ENCODE peak calls at places on chromosomes 11 and 22, in five cellular contexts. One of them, this sample, is unnamed.

GRCh38 chr11:111808063-111808588 is 41.9 kb upstream of the PPP2R1B start:
- DNase-seq in Calu3: no peak
- DNase-seq in cardiac fibroblast: no peak
- DNase-seq in fibroblast of villous mesenchyme: no peak
- DNase-seq in activated T-cell treated with anti-CD3 and anti-CD28 coated beads, Interleukin-2, amount 50 U/mL, for 24 hours: no peak
- DNase-seq in this sample: no peak

GRCh38 chr11:73461335-73461840 is 85.2 kb downstream of the RELT start:
- DNase-seq in activated T-cell treated with anti-CD3 and anti-CD28 coated beads, Interleukin-2, amount 50 U/mL, for 24 hours: no peak
- DNase-seq in cardiac fibroblast: peak; percentile 24
- DNase-seq in fibroblast of villous mesenchyme: no peak
- DNase-seq in Calu3: no peak
- DNase-seq in this sample: no peak

GRCh38 chr11:103929168-103929903 is 107.1 kb upstream of the DDI1 start:
- DNase-seq in fibroblast of villous mesenchyme: no peak
- DNase-seq in activated T-cell treated with anti-CD3 and anti-CD28 coated beads, Interleukin-2, amount 50 U/mL, for 24 hours: no peak
- DNase-seq in cardiac fibroblast: no peak
- DNase-seq in Calu3: no peak
- DNase-seq in this sample: no peak

GRCh38 chr11:8384199-8384821 is 120.6 kb upstream of the LMO1 start:
- DNase-seq in cardiac fibroblast: peak; percentile 51
- DNase-seq in activated T-cell treated with anti-CD3 and anti-CD28 coated beads, Interleukin-2, amount 50 U/mL, for 24 hours: no peak
- DNase-seq in fibroblast of villous mesenchyme: peak; percentile 83
- DNase-seq in Calu3: no peak
- DNase-seq in this sample: no peak

GRCh38 chr11:96204721-96205459 is 138.1 kb downstream of the MAML2 start:
- DNase-seq in activated T-cell treated with anti-CD3 and anti-CD28 coated beads, Interleukin-2, amount 50 U/mL, for 24 hours: no peak
- DNase-seq in Calu3: no peak
- DNase-seq in cardiac fibroblast: no peak
- DNase-seq in fibroblast of villous mesenchyme: no peak
- DNase-seq in this sample: no peak

GRCh38 chr11:123770712-123771111 is 16.4 kb upstream of the OR6X1 start:
- DNase-seq in cardiac fibroblast: no peak
- DNase-seq in Calu3: no peak
- DNase-seq in fibroblast of villous mesenchyme: no peak
- DNase-seq in activated T-cell treated with anti-CD3 and anti-CD28 coated beads, Interleukin-2, amount 50 U/mL, for 24 hours: no peak
- DNase-seq in this sample: no peak

GRCh38 chr22:48153726-48154125 is 1391.3 kb downstream of the TBC1D22A start:
- DNase-seq in Calu3: no peak
- DNase-seq in cardiac fibroblast: no peak
- DNase-seq in fibroblast of villous mesenchyme: no peak
- DNase-seq in activated T-cell treated with anti-CD3 and anti-CD28 coated beads, Interleukin-2, amount 50 U/mL, for 24 hours: no peak
- DNase-seq in this sample: no peak

GRCh38 chr22:49308300-49308699 is 519.4 kb downstream of the BRD1 start:
- DNase-seq in fibroblast of villous mesenchyme: no peak
- DNase-seq in cardiac fibroblast: no peak
- DNase-seq in Calu3: no peak
- DNase-seq in activated T-cell treated with anti-CD3 and anti-CD28 coated beads, Interleukin-2, amount 50 U/mL, for 24 hours: no peak
- DNase-seq in this sample: peak; percentile 17

GRCh38 chr11:33262016-33262638 is 4.9 kb downstream of the HIPK3 start:
- DNase-seq in cardiac fibroblast: peak; percentile 36
- DNase-seq in Calu3: no peak
- DNase-seq in fibroblast of villous mesenchyme: no peak
- DNase-seq in activated T-cell treated with anti-CD3 and anti-CD28 coated beads, Interleukin-2, amount 50 U/mL, for 24 hours: no peak
- DNase-seq in this sample: no peak

GRCh38 chr11:18608373-18608772 is 8.8 kb downstream of the MISFA start:
- DNase-seq in cardiac fibroblast: no peak
- DNase-seq in Calu3: no peak
- DNase-seq in fibroblast of villous mesenchyme: no peak
- DNase-seq in activated T-cell treated with anti-CD3 and anti-CD28 coated beads, Interleukin-2, amount 50 U/mL, for 24 hours: no peak
- DNase-seq in this sample: no peak

GRCh38 chr11:8262552-8263108 is 1.0 kb downstream of the LMO1 start:
- DNase-seq in fibroblast of villous mesenchyme: peak; percentile 45
- DNase-seq in cardiac fibroblast: peak; percentile 34
- DNase-seq in activated T-cell treated with anti-CD3 and anti-CD28 coated beads, Interleukin-2, amount 50 U/mL, for 24 hours: peak; percentile 51
- DNase-seq in Calu3: peak; percentile 24
- DNase-seq in this sample: peak; percentile 55

GRCh38 chr11:116640641-116641402 is 132.0 kb downstream of the BUD13 start:
- DNase-seq in activated T-cell treated with anti-CD3 and anti-CD28 coated beads, Interleukin-2, amount 50 U/mL, for 24 hours: no peak
- DNase-seq in fibroblast of villous mesenchyme: no peak
- DNase-seq in Calu3: no peak
- DNase-seq in cardiac fibroblast: no peak
- DNase-seq in this sample: no peak

GRCh38 chr11:46248270-46249102 is 29.0 kb upstream of the CREB3L1 start:
- DNase-seq in Calu3: no peak
- DNase-seq in activated T-cell treated with anti-CD3 and anti-CD28 coated beads, Interleukin-2, amount 50 U/mL, for 24 hours: no peak
- DNase-seq in fibroblast of villous mesenchyme: peak; percentile 95
- DNase-seq in cardiac fibroblast: peak; percentile 98
- DNase-seq in this sample: no peak

GRCh38 chr11:104668797-104669463 is 229.3 kb downstream of the CASP12 start:
- DNase-seq in fibroblast of villous mesenchyme: peak; percentile 92
- DNase-seq in activated T-cell treated with anti-CD3 and anti-CD28 coated beads, Interleukin-2, amount 50 U/mL, for 24 hours: no peak
- DNase-seq in cardiac fibroblast: peak; percentile 90
- DNase-seq in Calu3: no peak
- DNase-seq in this sample: no peak

GRCh38 chr22:49272546-49273125 is 555.0 kb downstream of the BRD1 start:
- DNase-seq in fibroblast of villous mesenchyme: no peak
- DNase-seq in activated T-cell treated with anti-CD3 and anti-CD28 coated beads, Interleukin-2, amount 50 U/mL, for 24 hours: no peak
- DNase-seq in Calu3: no peak
- DNase-seq in cardiac fibroblast: no peak
- DNase-seq in this sample: no peak

GRCh38 chr11:27427183-27427980 is 45.2 kb downstream of the LGR4 start:
- DNase-seq in Calu3: no peak
- DNase-seq in cardiac fibroblast: peak; percentile 66
- DNase-seq in fibroblast of villous mesenchyme: no peak
- DNase-seq in activated T-cell treated with anti-CD3 and anti-CD28 coated beads, Interleukin-2, amount 50 U/mL, for 24 hours: no peak
- DNase-seq in this sample: no peak

GRCh38 chr22:45757068-45757467 is 85.4 kb downstream of the ATXN10 start:
- DNase-seq in fibroblast of villous mesenchyme: peak; percentile 56
- DNase-seq in activated T-cell treated with anti-CD3 and anti-CD28 coated beads, Interleukin-2, amount 50 U/mL, for 24 hours: no peak
- DNase-seq in cardiac fibroblast: no peak
- DNase-seq in Calu3: no peak
- DNase-seq in this sample: no peak

GRCh38 chr11:58616594-58616993 is 5.9 kb upstream of the CNTF start:
- DNase-seq in activated T-cell treated with anti-CD3 and anti-CD28 coated beads, Interleukin-2, amount 50 U/mL, for 24 hours: no peak
- DNase-seq in Calu3: no peak
- DNase-seq in cardiac fibroblast: peak; percentile 93
- DNase-seq in fibroblast of villous mesenchyme: peak; percentile 97
- DNase-seq in this sample: no peak

GRCh38 chr11:88555018-88555828 is 217.7 kb upstream of the CTSC start:
- DNase-seq in fibroblast of villous mesenchyme: peak; percentile 97
- DNase-seq in Calu3: peak; percentile 32
- DNase-seq in cardiac fibroblast: peak; percentile 99
- DNase-seq in activated T-cell treated with anti-CD3 and anti-CD28 coated beads, Interleukin-2, amount 50 U/mL, for 24 hours: no peak
- DNase-seq in this sample: no peak

GRCh38 chr11:64304032-64304315 is 1.4 kb upstream of the ESRRA start:
- DNase-seq in cardiac fibroblast: no peak
- DNase-seq in Calu3: no peak
- DNase-seq in activated T-cell treated with anti-CD3 and anti-CD28 coated beads, Interleukin-2, amount 50 U/mL, for 24 hours: no peak
- DNase-seq in fibroblast of villous mesenchyme: no peak
- DNase-seq in this sample: no peak

GRCh38 chr11:2579315-2580060 is 120.3 kb downstream of the KCNQ1OT1 start:
- DNase-seq in cardiac fibroblast: no peak
- DNase-seq in Calu3: no peak
- DNase-seq in fibroblast of villous mesenchyme: no peak
- DNase-seq in activated T-cell treated with anti-CD3 and anti-CD28 coated beads, Interleukin-2, amount 50 U/mL, for 24 hours: peak; percentile 18
- DNase-seq in this sample: peak; percentile 45

GRCh38 chr11:62850911-62851806 is 11.8 kb upstream of the WDR74 start:
- DNase-seq in fibroblast of villous mesenchyme: no peak
- DNase-seq in Calu3: no peak
- DNase-seq in cardiac fibroblast: no peak
- DNase-seq in activated T-cell treated with anti-CD3 and anti-CD28 coated beads, Interleukin-2, amount 50 U/mL, for 24 hours: peak; percentile 71
- DNase-seq in this sample: no peak

GRCh38 chr22:23939017-23939357 is 22.0 kb downstream of the GSTT2B start:
- DNase-seq in Calu3: no peak
- DNase-seq in cardiac fibroblast: no peak
- DNase-seq in activated T-cell treated with anti-CD3 and anti-CD28 coated beads, Interleukin-2, amount 50 U/mL, for 24 hours: no peak
- DNase-seq in fibroblast of villous mesenchyme: no peak
- DNase-seq in this sample: no peak

GRCh38 chr11:8032122-8032521 is 45.0 kb downstream of the EIF3F start:
- DNase-seq in activated T-cell treated with anti-CD3 and anti-CD28 coated beads, Interleukin-2, amount 50 U/mL, for 24 hours: no peak
- DNase-seq in Calu3: no peak
- DNase-seq in cardiac fibroblast: no peak
- DNase-seq in fibroblast of villous mesenchyme: no peak
- DNase-seq in this sample: no peak

GRCh38 chr11:130178441-130178971 is 18.9 kb downstream of the ST14 start:
- DNase-seq in cardiac fibroblast: peak; percentile 56
- DNase-seq in fibroblast of villous mesenchyme: no peak
- DNase-seq in Calu3: no peak
- DNase-seq in activated T-cell treated with anti-CD3 and anti-CD28 coated beads, Interleukin-2, amount 50 U/mL, for 24 hours: no peak
- DNase-seq in this sample: no peak

GRCh38 chr11:45964911-45965389 is 42.5 kb downstream of the LARGE2 start:
- DNase-seq in cardiac fibroblast: peak; percentile 86
- DNase-seq in activated T-cell treated with anti-CD3 and anti-CD28 coated beads, Interleukin-2, amount 50 U/mL, for 24 hours: peak; percentile 59
- DNase-seq in Calu3: peak; percentile 63
- DNase-seq in fibroblast of villous mesenchyme: peak; percentile 82
- DNase-seq in this sample: peak; percentile 37

GRCh38 chr11:20134991-20135736 is 25.1 kb downstream of the DBX1 start:
- DNase-seq in Calu3: no peak
- DNase-seq in activated T-cell treated with anti-CD3 and anti-CD28 coated beads, Interleukin-2, amount 50 U/mL, for 24 hours: no peak
- DNase-seq in cardiac fibroblast: no peak
- DNase-seq in fibroblast of villous mesenchyme: peak; percentile 57
- DNase-seq in this sample: no peak

GRCh38 chr11:125313271-125314222 is 149.0 kb downstream of the PKNOX2 start:
- DNase-seq in Calu3: no peak
- DNase-seq in fibroblast of villous mesenchyme: no peak
- DNase-seq in activated T-cell treated with anti-CD3 and anti-CD28 coated beads, Interleukin-2, amount 50 U/mL, for 24 hours: no peak
- DNase-seq in cardiac fibroblast: peak; percentile 13
- DNase-seq in this sample: no peak

GRCh38 chr11:73335204-73335923 is 27.3 kb downstream of the ARHGEF17 start:
- DNase-seq in Calu3: peak; percentile 90
- DNase-seq in fibroblast of villous mesenchyme: peak; percentile 92
- DNase-seq in activated T-cell treated with anti-CD3 and anti-CD28 coated beads, Interleukin-2, amount 50 U/mL, for 24 hours: peak; percentile 87
- DNase-seq in cardiac fibroblast: peak; percentile 83
- DNase-seq in this sample: peak; percentile 92

GRCh38 chr11:12003815-12004214 is 4.6 kb downstream of the DKK3 start:
- DNase-seq in cardiac fibroblast: peak; percentile 67
- DNase-seq in fibroblast of villous mesenchyme: no peak
- DNase-seq in activated T-cell treated with anti-CD3 and anti-CD28 coated beads, Interleukin-2, amount 50 U/mL, for 24 hours: no peak
- DNase-seq in Calu3: no peak
- DNase-seq in this sample: no peak

GRCh38 chr11:33500865-33501479 is 199.7 kb downstream of the C11orf91 start:
- DNase-seq in fibroblast of villous mesenchyme: peak; percentile 58
- DNase-seq in activated T-cell treated with anti-CD3 and anti-CD28 coated beads, Interleukin-2, amount 50 U/mL, for 24 hours: no peak
- DNase-seq in cardiac fibroblast: peak; percentile 64
- DNase-seq in Calu3: peak; percentile 14
- DNase-seq in this sample: no peak

GRCh38 chr11:134792044-134792443 is 380.0 kb upstream of the B3GAT1 start:
- DNase-seq in fibroblast of villous mesenchyme: peak; percentile 7
- DNase-seq in activated T-cell treated with anti-CD3 and anti-CD28 coated beads, Interleukin-2, amount 50 U/mL, for 24 hours: no peak
- DNase-seq in cardiac fibroblast: no peak
- DNase-seq in Calu3: no peak
- DNase-seq in this sample: no peak